ENCODE peak calls at places on chromosomes 2 and 18, in nine cellular contexts. One of them, this sample, is unnamed. For H3K36me3 and H3K27me3, the result is how much of the 10 kb centered on the place peaks cover.

GRCh38 chr18:3619746-3620145 is 169.8 kb downstream of the TGIF1 start:
- DNase-seq in upper lobe of right lung: no peak
- DNase-seq in cardiac muscle cell: no peak
- DNase-seq in GM23248: no peak
- DNase-seq in body of pancreas: no peak
- DNase-seq in colonic mucosa: no peak
- DNase-seq in stomach: no peak
- DNase-seq in aorta: no peak
- DNase-seq in upper lobe of left lung: no peak
- DNase-seq in this sample: no peak

GRCh38 chr2:44680424-44680971 is 261.0 kb upstream of the SIX3 start:
- DNase-seq in stomach: no peak
- DNase-seq in upper lobe of right lung: no peak
- DNase-seq in cardiac muscle cell: no peak
- DNase-seq in upper lobe of left lung: no peak
- DNase-seq in aorta: no peak
- DNase-seq in GM23248: no peak
- DNase-seq in colonic mucosa: no peak
- DNase-seq in body of pancreas: no peak
- DNase-seq in this sample: no peak

GRCh38 chr18:39946623-39947061 is 2008.4 kb upstream of the PIK3C3 start:
- DNase-seq in aorta: no peak
- DNase-seq in stomach: no peak
- DNase-seq in body of pancreas: peak
- DNase-seq in upper lobe of right lung: no peak
- DNase-seq in cardiac muscle cell: no peak
- DNase-seq in upper lobe of left lung: no peak
- DNase-seq in GM23248: peak
- DNase-seq in colonic mucosa: no peak
- DNase-seq in this sample: peak

GRCh38 chr18:34998677-34999076 is 42.5 kb upstream of the MAPRE2 start:
- DNase-seq in upper lobe of right lung: no peak
- DNase-seq in colonic mucosa: no peak
- DNase-seq in aorta: no peak
- DNase-seq in upper lobe of left lung: no peak
- DNase-seq in cardiac muscle cell: no peak
- DNase-seq in stomach: no peak
- DNase-seq in GM23248: no peak
- DNase-seq in body of pancreas: no peak
- DNase-seq in this sample: no peak

GRCh38 chr18:35331367-35332087 is 12.7 kb downstream of the ZNF24 start:
- DNase-seq in aorta: no peak
- DNase-seq in cardiac muscle cell: no peak
- DNase-seq in body of pancreas: no peak
- DNase-seq in GM23248: no peak
- DNase-seq in stomach: no peak
- DNase-seq in upper lobe of left lung: no peak
- DNase-seq in colonic mucosa: no peak
- DNase-seq in upper lobe of right lung: no peak
- DNase-seq in this sample: peak

GRCh38 chr18:22195052-22195451 is 25.7 kb downstream of the GATA6 start:
- DNase-seq in upper lobe of left lung: no peak
- DNase-seq in body of pancreas: no peak
- DNase-seq in GM23248: no peak
- DNase-seq in stomach: no peak
- DNase-seq in aorta: no peak
- DNase-seq in cardiac muscle cell: no peak
- DNase-seq in upper lobe of right lung: no peak
- DNase-seq in colonic mucosa: no peak
- DNase-seq in this sample: no peak

GRCh38 chr2:3644891-3645605 is 13.0 kb upstream of the ALLC start:
- DNase-seq in GM23248: no peak
- DNase-seq in upper lobe of left lung: no peak
- DNase-seq in upper lobe of right lung: peak
- DNase-seq in colonic mucosa: no peak
- DNase-seq in aorta: no peak
- DNase-seq in stomach: no peak
- DNase-seq in body of pancreas: no peak
- DNase-seq in cardiac muscle cell: no peak
- DNase-seq in this sample: no peak

GRCh38 chr2:196234672-196235071 is 63.3 kb upstream of the STK17B start:
- DNase-seq in upper lobe of right lung: no peak
- DNase-seq in colonic mucosa: no peak
- DNase-seq in stomach: no peak
- DNase-seq in aorta: no peak
- DNase-seq in upper lobe of left lung: no peak
- DNase-seq in body of pancreas: no peak
- DNase-seq in cardiac muscle cell: no peak
- DNase-seq in GM23248: peak
- DNase-seq in this sample: no peak

GRCh38 chr2:47313728-47314127 is 89.2 kb upstream of the MSH2 start:
- DNase-seq in upper lobe of left lung: no peak
- DNase-seq in upper lobe of right lung: no peak
- DNase-seq in body of pancreas: no peak
- DNase-seq in aorta: no peak
- DNase-seq in colonic mucosa: no peak
- DNase-seq in cardiac muscle cell: no peak
- DNase-seq in stomach: no peak
- DNase-seq in GM23248: no peak
- DNase-seq in this sample: peak

GRCh38 chr2:47312504-47312875 is 90.5 kb upstream of the MSH2 start:
- DNase-seq in upper lobe of right lung: no peak
- DNase-seq in aorta: no peak
- DNase-seq in colonic mucosa: no peak
- DNase-seq in upper lobe of left lung: no peak
- DNase-seq in stomach: no peak
- DNase-seq in cardiac muscle cell: no peak
- DNase-seq in body of pancreas: no peak
- DNase-seq in GM23248: no peak
- DNase-seq in this sample: no peak

GRCh38 chr2:47313141-47313691 is 89.7 kb upstream of the MSH2 start:
- DNase-seq in colonic mucosa: peak
- DNase-seq in upper lobe of left lung: no peak
- DNase-seq in cardiac muscle cell: no peak
- DNase-seq in stomach: peak
- DNase-seq in upper lobe of right lung: no peak
- DNase-seq in body of pancreas: peak
- DNase-seq in aorta: no peak
- DNase-seq in GM23248: no peak
- DNase-seq in this sample: peak

GRCh38 chr2:47311764-47312503 is 91.0 kb upstream of the MSH2 start:
- DNase-seq in stomach: no peak
- DNase-seq in body of pancreas: no peak
- DNase-seq in cardiac muscle cell: no peak
- DNase-seq in aorta: no peak
- DNase-seq in GM23248: no peak
- DNase-seq in upper lobe of left lung: no peak
- DNase-seq in upper lobe of right lung: no peak
- DNase-seq in colonic mucosa: no peak
- DNase-seq in this sample: no peak

DNA sequence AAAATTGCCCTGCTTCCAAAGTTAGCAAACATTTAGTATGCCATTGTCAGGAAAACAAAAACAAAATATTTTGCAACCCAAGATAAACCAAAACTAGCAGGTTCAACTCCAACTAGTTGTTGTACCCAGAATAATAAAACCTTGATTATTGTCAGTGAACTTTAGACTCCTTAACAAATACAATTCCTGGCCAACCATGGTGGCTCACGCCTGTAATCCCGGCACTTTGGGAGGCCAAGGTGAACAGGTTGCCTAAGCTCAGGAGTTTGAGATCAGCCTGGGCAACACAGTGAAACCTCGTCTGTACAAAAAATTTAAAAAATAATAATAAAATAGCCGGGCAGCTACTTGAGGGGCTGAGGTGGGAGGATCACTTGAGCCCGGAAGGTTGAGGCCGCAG is 87.5 kb upstream of the MSH2 start:
- DNase-seq in colonic mucosa: no peak
- DNase-seq in upper lobe of left lung: no peak
- DNase-seq in stomach: no peak
- DNase-seq in cardiac muscle cell: no peak
- DNase-seq in body of pancreas: no peak
- DNase-seq in GM23248: no peak
- DNase-seq in aorta: no peak
- DNase-seq in upper lobe of right lung: no peak
- DNase-seq in this sample: no peak
- H3K4me3 ChIP-seq in colonic mucosa: no peak
- H3K4me3 ChIP-seq in upper lobe of left lung: no peak
- H3K4me3 ChIP-seq in stomach: no peak
- H3K4me3 ChIP-seq in cardiac muscle cell: no peak
- H3K4me3 ChIP-seq in body of pancreas: no peak
- H3K4me3 ChIP-seq in GM23248: no peak
- H3K4me3 ChIP-seq in aorta: no peak
- H3K4me3 ChIP-seq in upper lobe of right lung: no peak
- H3K4me3 ChIP-seq in this sample: no peak

GRCh38 chr2:27377618-27378095 is 2.9 kb downstream of the ZNF513 start:
- DNase-seq in upper lobe of right lung: no peak
- DNase-seq in GM23248: no peak
- DNase-seq in upper lobe of left lung: peak
- DNase-seq in body of pancreas: no peak
- DNase-seq in cardiac muscle cell: no peak
- DNase-seq in stomach: no peak
- DNase-seq in colonic mucosa: no peak
- DNase-seq in aorta: peak
- DNase-seq in this sample: no peak

GRCh38 chr2:27376151-27376865 is 4.2 kb downstream of the ZNF513 start:
- DNase-seq in stomach: no peak
- DNase-seq in upper lobe of left lung: peak
- DNase-seq in GM23248: no peak
- DNase-seq in aorta: no peak
- DNase-seq in cardiac muscle cell: no peak
- DNase-seq in colonic mucosa: no peak
- DNase-seq in upper lobe of right lung: no peak
- DNase-seq in body of pancreas: no peak
- DNase-seq in this sample: no peak

GRCh38 chr2:27376866-27377617 is 3.5 kb downstream of the ZNF513 start:
- DNase-seq in upper lobe of right lung: no peak
- DNase-seq in body of pancreas: no peak
- DNase-seq in upper lobe of left lung: no peak
- DNase-seq in colonic mucosa: no peak
- DNase-seq in aorta: no peak
- DNase-seq in stomach: no peak
- DNase-seq in GM23248: no peak
- DNase-seq in cardiac muscle cell: no peak
- DNase-seq in this sample: no peak

GRCh38 chr2:27378096-27378808 is 2.3 kb downstream of the ZNF513 start:
- DNase-seq in colonic mucosa: no peak
- DNase-seq in GM23248: peak
- DNase-seq in aorta: no peak
- DNase-seq in stomach: no peak
- DNase-seq in upper lobe of right lung: peak
- DNase-seq in cardiac muscle cell: no peak
- DNase-seq in upper lobe of left lung: peak
- DNase-seq in body of pancreas: peak
- DNase-seq in this sample: peak

GRCh38 chr2:27375513-27376099 is 4.9 kb downstream of the ZNF513 start:
- DNase-seq in colonic mucosa: no peak
- DNase-seq in upper lobe of right lung: no peak
- DNase-seq in upper lobe of left lung: peak
- DNase-seq in body of pancreas: no peak
- DNase-seq in GM23248: no peak
- DNase-seq in aorta: no peak
- DNase-seq in stomach: no peak
- DNase-seq in cardiac muscle cell: no peak
- DNase-seq in this sample: no peak
- H3K36me3 ChIP-seq in colonic mucosa: under half
- H3K36me3 ChIP-seq in upper lobe of right lung: half or more
- H3K36me3 ChIP-seq in upper lobe of left lung: half or more
- H3K36me3 ChIP-seq in body of pancreas: under half
- H3K36me3 ChIP-seq in GM23248: under half
- H3K36me3 ChIP-seq in aorta: under half
- H3K36me3 ChIP-seq in stomach: half or more
- H3K36me3 ChIP-seq in cardiac muscle cell: under half
- H3K36me3 ChIP-seq in this sample: under half

DNA sequence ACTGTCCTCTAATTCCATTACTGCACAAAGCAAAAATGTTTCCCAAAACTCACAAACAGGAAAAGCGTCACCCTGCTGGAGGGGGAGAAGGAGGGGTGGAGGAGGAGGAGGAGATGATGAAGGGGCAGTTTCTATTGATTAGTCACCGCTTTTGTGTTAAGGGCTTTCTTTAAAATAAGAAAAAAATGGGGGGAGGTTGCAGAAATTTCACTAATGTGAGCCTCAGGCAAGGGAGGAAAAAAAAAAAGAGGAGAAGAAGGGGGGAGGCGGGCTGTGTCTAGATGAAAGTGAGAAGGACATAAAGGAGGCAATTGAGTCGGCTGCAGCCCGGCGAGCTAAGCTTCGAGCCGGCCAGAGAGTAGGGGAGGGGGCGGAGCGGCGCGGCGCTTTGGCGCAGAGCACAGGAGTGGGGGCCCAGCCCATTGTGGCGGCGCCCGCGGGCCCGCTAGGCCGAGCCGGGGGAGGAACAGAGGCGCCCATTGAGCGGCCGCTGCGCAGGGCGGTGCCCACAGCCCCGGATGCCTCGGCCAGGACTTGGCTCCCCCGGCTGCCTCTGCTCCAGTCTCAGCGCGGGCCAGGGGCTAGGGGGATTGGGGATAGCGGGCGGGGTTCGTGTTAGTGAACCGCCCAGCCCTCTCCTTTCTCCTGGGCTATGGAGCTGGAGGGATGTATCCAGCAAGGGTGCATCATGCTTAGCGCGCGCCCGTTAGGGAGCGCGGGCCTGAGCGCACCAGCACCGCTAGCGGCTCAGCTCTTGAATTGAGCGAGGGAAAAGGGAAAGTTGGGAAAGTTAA is 7.9 kb downstream of the PAX3 start:
- DNase-seq in cardiac muscle cell: peak
- DNase-seq in upper lobe of right lung: no peak
- DNase-seq in aorta: no peak
- DNase-seq in GM23248: peak
- DNase-seq in upper lobe of left lung: peak
- DNase-seq in colonic mucosa: no peak
- DNase-seq in body of pancreas: no peak
- DNase-seq in stomach: no peak
- DNase-seq in this sample: peak
- H3K27me3 ChIP-seq in cardiac muscle cell: half or more
- H3K27me3 ChIP-seq in upper lobe of right lung: half or more
- H3K27me3 ChIP-seq in aorta: under half
- H3K27me3 ChIP-seq in GM23248: half or more
- H3K27me3 ChIP-seq in upper lobe of left lung: under half
- H3K27me3 ChIP-seq in colonic mucosa: half or more
- H3K27me3 ChIP-seq in body of pancreas: half or more
- H3K27me3 ChIP-seq in stomach: half or more
- H3K27me3 ChIP-seq in this sample: half or more

DNA sequence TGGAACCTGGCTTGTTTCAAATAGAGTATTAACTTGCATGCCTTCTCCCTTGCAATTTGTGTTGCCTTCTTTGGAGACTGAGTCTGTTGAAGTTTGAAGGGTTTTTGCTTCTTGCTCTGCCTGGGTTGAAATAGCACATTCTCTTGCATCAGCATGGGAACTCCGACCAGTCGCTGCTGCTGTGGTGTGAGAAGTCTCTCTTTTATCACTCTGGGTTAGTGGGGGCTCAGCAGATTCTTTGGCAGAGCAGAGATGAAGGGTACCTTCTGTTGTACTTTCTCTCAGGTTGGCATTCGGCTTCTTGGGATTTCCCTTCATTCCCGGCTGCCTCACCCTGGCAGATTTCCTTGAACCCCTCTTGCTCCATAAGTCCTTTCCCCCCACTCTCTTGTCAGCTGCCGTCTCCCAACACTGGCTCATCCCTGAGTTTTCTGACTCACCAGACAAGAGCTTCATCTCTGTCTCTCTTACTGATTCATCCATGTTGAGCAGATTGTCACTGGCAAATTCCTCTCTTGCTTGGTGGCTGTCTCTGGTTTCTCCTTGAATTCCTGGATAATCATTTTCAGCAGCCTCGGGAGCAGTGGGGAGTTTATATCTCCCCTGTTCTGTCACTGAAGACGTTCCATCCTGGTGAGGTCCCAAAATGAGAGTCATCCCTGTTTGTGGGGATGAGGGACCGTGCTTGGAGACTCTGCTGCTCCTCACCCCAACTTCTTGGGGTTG is 49.9 kb downstream of the ALPK2 start:
- DNase-seq in body of pancreas: no peak
- DNase-seq in aorta: no peak
- DNase-seq in upper lobe of right lung: no peak
- DNase-seq in upper lobe of left lung: no peak
- DNase-seq in stomach: no peak
- DNase-seq in GM23248: peak
- DNase-seq in colonic mucosa: no peak
- DNase-seq in cardiac muscle cell: peak
- DNase-seq in this sample: no peak
- H3K4me3 ChIP-seq in body of pancreas: no peak
- H3K4me3 ChIP-seq in aorta: no peak
- H3K4me3 ChIP-seq in upper lobe of right lung: no peak
- H3K4me3 ChIP-seq in upper lobe of left lung: no peak
- H3K4me3 ChIP-seq in stomach: no peak
- H3K4me3 ChIP-seq in GM23248: peak
- H3K4me3 ChIP-seq in colonic mucosa: no peak
- H3K4me3 ChIP-seq in cardiac muscle cell: no peak
- H3K4me3 ChIP-seq in this sample: no peak